ENCODE peak calls at places on chromosomes 5 and 9, in ten cellular contexts. Y is activated naive CD4-positive, alpha-beta T cell treated with anti-CD3 and anti-CD28 coated beads, Interleukin-2, amount 10 ng/mL, durations not matched to agents 7 days and 5 days; E is NCI-H460; X is pancreas; K is germinal center; P is ecto neural progenitor cell; C is neural progenitor cell; V is NCI-H1092; J is heart left ventricle; M is SW480. B is an unnamed sample.

GRCh38 chr5:158943057-158943456 is 156.7 kb downstream of the EBF1 start:
- DNase-seq in Y (no peak), E (peak), X (no peak), K (no peak), P (no peak), C (no peak), V (no peak), J (peak), M (peak), B (no peak)

GRCh38 chr9:111661802-111662491 is 542 bp downstream of the GNG10 start:
- DNase-seq in Y (peak), E (no peak), X (peak), K (peak), P (peak), C (peak), V (peak), J (peak), M (peak), B (peak)

GRCh38 chr5:52789378-52789777 is 1.7 kb downstream of the ITGA1 start:
- DNase-seq in Y (no peak), E (no peak), X (no peak), K (no peak), P (no peak), C (no peak), V (no peak), J (no peak), M (peak), B (no peak)

GRCh38 chr9:128148509-128149000 is 698 bp upstream of the LCN2 start:
- DNase-seq in Y (no peak), E (no peak), X (no peak), K (no peak), P (no peak), C (no peak), V (no peak), J (peak), M (no peak), B (no peak)

GRCh38 chr5:419970-420369 is 23.0 kb upstream of the EXOC3 start:
- DNase-seq in Y (no peak), E (no peak), X (no peak), K (no peak), P (no peak), C (no peak), V (no peak), J (no peak), M (no peak), B (no peak)

GRCh38 chr5:41641621-41642020 is 131.2 kb upstream of the PLCXD3 start:
- DNase-seq in Y (no peak), E (peak), X (no peak), K (no peak), P (no peak), C (no peak), V (no peak), J (no peak), M (no peak), B (no peak)

GRCh38 chr5:152523964-152524363 is 118.9 kb upstream of the NMUR2 start:
- DNase-seq in Y (no peak), E (no peak), X (no peak), K (no peak), P (no peak), C (no peak), V (no peak), J (no peak), M (peak), B (no peak)

GRCh38 chr9:101999441-101999840 is 261.0 kb upstream of the GRIN3A start:
- DNase-seq in Y (no peak), E (no peak), X (no peak), K (no peak), P (no peak), C (peak), V (peak), J (no peak), M (no peak), B (no peak)

GRCh38 chr5:14190194-14191164 is 47.3 kb downstream of the TRIO start:
- DNase-seq in Y (no peak), E (peak), X (no peak), K (no peak), P (no peak), C (no peak), V (no peak), J (no peak), M (peak), B (no peak)

GRCh38 chr5:136769900-136770684 is 404.7 kb upstream of the TRPC7 start:
- DNase-seq in Y (peak), E (peak), X (peak), K (peak), P (peak), C (peak), V (peak), J (peak), M (peak), B (no peak)

GRCh38 chr5:72625369-72625768 is 118.2 kb upstream of the ZNF366 start:
- DNase-seq in Y (no peak), E (no peak), X (no peak), K (no peak), P (no peak), C (no peak), V (no peak), J (no peak), M (no peak), B (no peak)

GRCh38 chr5:66814146-66814991 is 218.2 kb downstream of the MAST4 start:
- DNase-seq in Y (peak), E (peak), X (peak), K (peak), P (no peak), C (peak), V (peak), J (no peak), M (peak), B (no peak)

GRCh38 chr9:78609471-78609870 is 312.5 kb downstream of the PSAT1 start:
- DNase-seq in Y (no peak), E (no peak), X (no peak), K (no peak), P (no peak), C (no peak), V (no peak), J (no peak), M (no peak), B (no peak)

GRCh38 chr5:11878846-11879245 is 25.4 kb downstream of the CTNND2 start:
- DNase-seq in Y (no peak), E (no peak), X (no peak), K (no peak), P (no peak), C (no peak), V (no peak), J (no peak), M (peak), B (no peak)

GRCh38 chr9:79555474-79555873 is 16.3 kb upstream of the TLE4 start:
- DNase-seq in Y (no peak), E (no peak), X (no peak), K (no peak), P (no peak), C (no peak), V (no peak), J (no peak), M (no peak), B (no peak)

GRCh38 chr9:78691531-78691930 is 394.6 kb downstream of the PSAT1 start:
- DNase-seq in Y (no peak), E (no peak), X (no peak), K (no peak), P (no peak), C (no peak), V (no peak), J (no peak), M (no peak), B (no peak)

GRCh38 chr5:64789457-64789856 is 20.7 kb downstream of the CWC27 start:
- DNase-seq in Y (no peak), E (no peak), X (no peak), K (no peak), P (no peak), C (no peak), V (no peak), J (no peak), M (peak), B (no peak)

GRCh38 chr9:4366649-4367330 is 66.9 kb upstream of the GLIS3 start:
- DNase-seq in Y (peak), E (peak), X (peak), K (peak), P (peak), C (peak), V (peak), J (no peak), M (peak), B (peak)

GRCh38 chr5:14185336-14186131 is 42.4 kb downstream of the TRIO start:
- DNase-seq in Y (no peak), E (no peak), X (no peak), K (no peak), P (no peak), C (no peak), V (peak), J (no peak), M (no peak), B (no peak)

GRCh38 chr9:72173080-72173479 is 23.8 kb downstream of the GDA start:
- DNase-seq in Y (no peak), E (no peak), X (no peak), K (no peak), P (no peak), C (no peak), V (no peak), J (no peak), M (no peak), B (no peak)

B was measured in right lobe of liver.